ENCODE peak calls at places on chromosomes 16 and 17, in six cellular contexts. One of them, this sample, is unnamed.
A peak's percentile ranks its signal among the peaks of the same experiment; 100 is the strongest.

GRCh38 chr17:63503330-63503685 is 19.9 kb upstream of the KCNH6 start:
- DNase-seq in SK-N-SH: no peak
- DNase-seq in HCT116: no peak
- DNase-seq in K562: no peak
- DNase-seq in HepG2: no peak
- DNase-seq in GM12878: no peak
- DNase-seq in this sample: no peak

GRCh38 chr16:49586466-49586865 is 212.9 kb downstream of the C16orf78 start:
- DNase-seq in HCT116: no peak
- DNase-seq in SK-N-SH: no peak
- DNase-seq in K562: no peak
- DNase-seq in HepG2: no peak
- DNase-seq in GM12878: no peak
- DNase-seq in this sample: no peak

GRCh38 chr16:1929578-1930337 is 11.5 kb upstream of the HS3ST6 start:
- DNase-seq in SK-N-SH: peak; percentile 99
- DNase-seq in K562: peak; percentile 92
- DNase-seq in GM12878: no peak
- DNase-seq in HCT116: no peak
- DNase-seq in HepG2: peak; percentile 55
- DNase-seq in this sample: peak; percentile 83

GRCh38 chr16:12455287-12455798 is 348.3 kb downstream of the CPPED1 start:
- DNase-seq in SK-N-SH: peak; percentile 73
- DNase-seq in K562: peak; percentile 65
- DNase-seq in HepG2: peak; percentile 53
- DNase-seq in HCT116: peak; percentile 6
- DNase-seq in GM12878: no peak
- DNase-seq in this sample: peak; percentile 81

GRCh38 chr17:27834571-27834970 is 34.2 kb upstream of the NOS2 start:
- DNase-seq in K562: no peak
- DNase-seq in HCT116: no peak
- DNase-seq in GM12878: no peak
- DNase-seq in HepG2: no peak
- DNase-seq in SK-N-SH: no peak
- DNase-seq in this sample: no peak

GRCh38 chr17:6279659-6280058 is 155.3 kb downstream of the AIPL1 start:
- DNase-seq in SK-N-SH: no peak
- DNase-seq in GM12878: no peak
- DNase-seq in HCT116: peak; percentile 56
- DNase-seq in K562: peak; percentile 4
- DNase-seq in HepG2: peak; percentile 38
- DNase-seq in this sample: peak; percentile 88

GRCh38 chr17:2212328-2212981 is 91.1 kb downstream of the SMG6 start:
- DNase-seq in SK-N-SH: no peak
- DNase-seq in K562: no peak
- DNase-seq in GM12878: no peak
- DNase-seq in HepG2: no peak
- DNase-seq in HCT116: no peak
- DNase-seq in this sample: no peak

GRCh38 chr17:44738214-44738906 is 20.4 kb upstream of the ADAM11 start:
- DNase-seq in HCT116: no peak
- DNase-seq in GM12878: peak; percentile 17
- DNase-seq in HepG2: no peak
- DNase-seq in SK-N-SH: no peak
- DNase-seq in K562: no peak
- DNase-seq in this sample: no peak

GRCh38 chr17:64457156-64457555 is 8.2 kb downstream of the MILR1 start:
- DNase-seq in SK-N-SH: no peak
- DNase-seq in K562: no peak
- DNase-seq in HepG2: no peak
- DNase-seq in HCT116: no peak
- DNase-seq in GM12878: no peak
- DNase-seq in this sample: no peak

GRCh38 chr17:74567397-74567796 is at the start of gene CD300H:
- DNase-seq in GM12878: no peak
- DNase-seq in K562: no peak
- DNase-seq in SK-N-SH: no peak
- DNase-seq in HepG2: no peak
- DNase-seq in HCT116: no peak
- DNase-seq in this sample: no peak

GRCh38 chr16:6732166-6732565 is 600.5 kb upstream of the RBFOX1 start:
- DNase-seq in HepG2: no peak
- DNase-seq in HCT116: no peak
- DNase-seq in SK-N-SH: no peak
- DNase-seq in GM12878: no peak
- DNase-seq in K562: no peak
- DNase-seq in this sample: peak; percentile 0

GRCh38 chr17:7004398-7005253 is 7.8 kb upstream of the RNASEK start:
- DNase-seq in K562: peak; percentile 69
- DNase-seq in GM12878: peak; percentile 26
- DNase-seq in SK-N-SH: peak; percentile 70
- DNase-seq in HepG2: peak; percentile 76
- DNase-seq in HCT116: peak; percentile 56
- DNase-seq in this sample: peak; percentile 87

GRCh38 chr16:50402298-50402895 is 33.6 kb upstream of the BRD7 start:
- DNase-seq in GM12878: no peak
- DNase-seq in SK-N-SH: no peak
- DNase-seq in HepG2: no peak
- DNase-seq in K562: no peak
- DNase-seq in HCT116: no peak
- DNase-seq in this sample: no peak

GRCh38 chr16:75250809-75251279 is 580 bp downstream of the BCAR1 start:
- DNase-seq in SK-N-SH: peak; percentile 89
- DNase-seq in K562: peak; percentile 51
- DNase-seq in HCT116: no peak
- DNase-seq in GM12878: no peak
- DNase-seq in HepG2: peak; percentile 70
- DNase-seq in this sample: no peak

GRCh38 chr16:75251280-75252048 is at the start of gene BCAR1:
- DNase-seq in HepG2: peak; percentile 86
- DNase-seq in HCT116: no peak
- DNase-seq in K562: peak; percentile 92
- DNase-seq in SK-N-SH: peak; percentile 97
- DNase-seq in GM12878: no peak
- DNase-seq in this sample: peak; percentile 95

GRCh38 chr16:75252946-75253911 is 1.8 kb upstream of the BCAR1 start:
- DNase-seq in HCT116: no peak
- DNase-seq in SK-N-SH: no peak
- DNase-seq in HepG2: no peak
- DNase-seq in K562: no peak
- DNase-seq in GM12878: no peak
- DNase-seq in this sample: peak; percentile 99

GRCh38 chr16:75250089-75250808 is 1.2 kb downstream of the BCAR1 start:
- DNase-seq in HepG2: no peak
- DNase-seq in GM12878: no peak
- DNase-seq in SK-N-SH: no peak
- DNase-seq in K562: no peak
- DNase-seq in HCT116: no peak
- DNase-seq in this sample: peak; percentile 59

GRCh38 chr16:75252049-75252864 is 833 bp upstream of the BCAR1 start:
- DNase-seq in K562: no peak
- DNase-seq in GM12878: no peak
- DNase-seq in HCT116: no peak
- DNase-seq in SK-N-SH: no peak
- DNase-seq in HepG2: no peak
- DNase-seq in this sample: no peak
- H3K4me3 ChIP-seq in K562: no peak overlapping the region
- H3K4me3 ChIP-seq in GM12878: no peak overlapping the region
- H3K4me3 ChIP-seq in HCT116: peak overlapping the region; percentile 28
- H3K4me3 ChIP-seq in SK-N-SH: no peak overlapping the region
- H3K4me3 ChIP-seq in HepG2: peak overlapping the region; percentile 34
- H3K4me3 ChIP-seq in this sample: peak overlapping the region; percentile 58

GRCh38 chr17:81159611-81160265 is 5.6 kb upstream of the PVALEF start:
- DNase-seq in HepG2: no peak
- DNase-seq in GM12878: no peak
- DNase-seq in SK-N-SH: no peak
- DNase-seq in K562: no peak
- DNase-seq in HCT116: no peak
- DNase-seq in this sample: no peak

GRCh38 chr17:81160306-81160705 is 5.0 kb upstream of the PVALEF start:
- DNase-seq in GM12878: no peak
- DNase-seq in HepG2: no peak
- DNase-seq in K562: no peak
- DNase-seq in SK-N-SH: no peak
- DNase-seq in HCT116: no peak
- DNase-seq in this sample: no peak

GRCh38 chr17:81158688-81159590 is 6.4 kb upstream of the PVALEF start:
- DNase-seq in K562: no peak
- DNase-seq in HepG2: no peak
- DNase-seq in SK-N-SH: no peak
- DNase-seq in GM12878: no peak
- DNase-seq in HCT116: no peak
- DNase-seq in this sample: no peak

GRCh38 chr17:81156866-81157805 is 8.2 kb upstream of the PVALEF start:
- DNase-seq in HCT116: no peak
- DNase-seq in K562: no peak
- DNase-seq in HepG2: no peak
- DNase-seq in GM12878: no peak
- DNase-seq in SK-N-SH: no peak
- DNase-seq in this sample: no peak

DNA sequence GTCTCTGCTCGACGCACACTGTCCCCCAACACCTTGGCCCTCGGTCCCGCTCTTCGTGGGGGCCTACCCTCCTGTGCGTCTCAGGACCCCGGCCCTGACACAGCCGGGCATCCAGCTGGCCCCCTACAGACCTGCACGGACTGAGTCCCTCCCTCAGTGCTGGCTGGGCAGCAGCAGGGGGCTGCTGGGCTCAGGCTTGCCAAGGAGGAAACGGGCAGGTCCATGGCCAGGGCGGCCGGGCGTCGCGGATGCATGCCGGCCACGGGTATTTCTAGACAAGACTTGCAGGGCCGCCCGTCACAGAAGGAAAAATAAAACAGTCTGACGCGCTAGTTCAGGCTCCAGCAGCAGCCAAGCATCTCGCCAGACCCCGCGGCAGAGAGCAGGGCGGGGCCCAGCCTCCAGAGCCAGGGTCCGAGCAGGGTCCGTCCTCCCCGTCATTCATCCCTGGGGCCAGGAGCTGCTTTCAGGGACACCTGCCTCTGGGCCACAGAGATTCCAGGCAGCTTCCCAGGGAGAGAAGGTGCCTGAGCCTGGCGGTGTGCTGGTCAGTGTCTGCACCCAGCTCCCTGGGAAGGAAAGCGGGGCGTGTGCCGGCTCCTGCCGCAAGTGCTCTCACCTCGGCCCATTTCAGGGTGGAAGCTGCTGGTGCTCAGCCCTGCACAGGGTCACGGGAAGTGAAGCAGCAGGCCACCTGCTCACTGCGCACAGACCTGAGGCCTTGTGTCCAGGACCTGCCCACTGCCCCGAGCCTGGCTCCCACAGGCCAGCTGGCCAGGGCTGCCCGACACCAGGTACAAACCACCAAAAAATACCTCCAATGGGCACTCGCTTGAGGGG is 7.2 kb upstream of the PVALEF start:
- DNase-seq in K562: no peak
- DNase-seq in HepG2: no peak
- DNase-seq in GM12878: no peak
- DNase-seq in SK-N-SH: no peak
- DNase-seq in HCT116: no peak
- DNase-seq in this sample: no peak
- H3K79me2 ChIP-seq in K562: no peaks in the 10 kb centered on the region
- H3K79me2 ChIP-seq in HepG2: no peaks in the 10 kb centered on the region
- H3K79me2 ChIP-seq in GM12878: no peaks in the 10 kb centered on the region
- H3K79me2 ChIP-seq in SK-N-SH: no peaks in the 10 kb centered on the region
- H3K79me2 ChIP-seq in HCT116: no peaks in the 10 kb centered on the region
- H3K79me2 ChIP-seq in this sample: no peaks in the 10 kb centered on the region

GRCh38 chr16:10206215-10206614 is 24.0 kb upstream of the GRIN2A start:
- DNase-seq in GM12878: peak; percentile 27
- DNase-seq in K562: no peak
- DNase-seq in SK-N-SH: no peak
- DNase-seq in HCT116: peak; percentile 8
- DNase-seq in HepG2: no peak
- DNase-seq in this sample: no peak
- TF ChIP-seq REST in GM12878: no peak
- TF ChIP-seq REST in K562: no peak
- TF ChIP-seq REST in SK-N-SH: no peak
- TF ChIP-seq REST in HCT116: no peak
- TF ChIP-seq REST in HepG2: no peak
- TF ChIP-seq REST in this sample: no peak

GRCh38 chr16:29995330-29995910 is at the start of gene HIRIP3:
- DNase-seq in K562: peak; percentile 89
- DNase-seq in HepG2: peak; percentile 66
- DNase-seq in GM12878: peak; percentile 35
- DNase-seq in SK-N-SH: peak; percentile 94
- DNase-seq in HCT116: peak; percentile 66
- DNase-seq in this sample: peak; percentile 91

GRCh38 chr16:29994613-29995329 is 646 bp downstream of the HIRIP3 start:
- DNase-seq in HepG2: no peak
- DNase-seq in K562: peak; percentile 80
- DNase-seq in SK-N-SH: peak; percentile 58
- DNase-seq in HCT116: no peak
- DNase-seq in GM12878: no peak
- DNase-seq in this sample: no peak

GRCh38 chr16:29992371-29992967 is 2.9 kb downstream of the HIRIP3 start:
- DNase-seq in HCT116: no peak
- DNase-seq in K562: peak; percentile 33
- DNase-seq in GM12878: no peak
- DNase-seq in SK-N-SH: no peak
- DNase-seq in HepG2: no peak
- DNase-seq in this sample: no peak

GRCh38 chr16:29993191-29993902 is 2.1 kb downstream of the HIRIP3 start:
- DNase-seq in SK-N-SH: no peak
- DNase-seq in HepG2: no peak
- DNase-seq in HCT116: no peak
- DNase-seq in GM12878: no peak
- DNase-seq in K562: no peak
- DNase-seq in this sample: no peak

GRCh38 chr16:29993903-29994612 is 1.4 kb downstream of the HIRIP3 start:
- DNase-seq in SK-N-SH: no peak
- DNase-seq in GM12878: no peak
- DNase-seq in HCT116: no peak
- DNase-seq in HepG2: no peak
- DNase-seq in K562: no peak
- DNase-seq in this sample: no peak
- H3K4me3 ChIP-seq in SK-N-SH: peak overlapping the region; percentile 87
- H3K4me3 ChIP-seq in GM12878: peak overlapping the region; percentile 81
- H3K4me3 ChIP-seq in HCT116: peak overlapping the region; percentile 83
- H3K4me3 ChIP-seq in HepG2: no peak overlapping the region
- H3K4me3 ChIP-seq in K562: no peak overlapping the region
- H3K4me3 ChIP-seq in this sample: peak overlapping the region; percentile 94

DNA sequence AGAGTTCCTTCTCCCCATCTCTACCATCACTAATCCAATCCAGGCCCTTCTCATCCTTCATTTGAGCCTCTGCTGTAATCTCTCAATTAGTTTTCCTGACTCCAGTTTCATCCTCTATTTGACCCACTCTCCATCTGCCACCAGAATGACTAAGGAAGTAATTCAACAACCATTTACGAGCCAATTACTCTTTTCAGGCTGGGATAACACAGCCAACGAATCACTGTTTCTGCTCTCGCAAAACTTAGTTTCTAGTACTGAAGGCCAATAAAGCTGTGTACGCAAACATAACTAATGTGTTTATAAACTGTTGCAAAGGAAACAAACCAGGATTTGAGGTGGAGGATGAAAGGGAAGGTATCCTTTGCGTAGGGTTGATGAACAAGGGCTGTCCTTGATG is 53.7 kb downstream of the MAP2K6 start:
- DNase-seq in HepG2: no peak
- DNase-seq in K562: no peak
- DNase-seq in HCT116: no peak
- DNase-seq in GM12878: no peak
- DNase-seq in SK-N-SH: no peak
- DNase-seq in this sample: no peak
- H3K79me2 ChIP-seq in HepG2: no peaks in the 10 kb centered on the region
- H3K79me2 ChIP-seq in K562: no peaks in the 10 kb centered on the region
- H3K79me2 ChIP-seq in HCT116: no peaks in the 10 kb centered on the region
- H3K79me2 ChIP-seq in GM12878: no peaks in the 10 kb centered on the region
- H3K79me2 ChIP-seq in SK-N-SH: no peaks in the 10 kb centered on the region
- H3K79me2 ChIP-seq in this sample: peaks cover 38% of the 10 kb centered on the region